ENCODE peak calls at places on chromosomes 4 and X, in eight cellular contexts. W is WTC11; L is T-helper 1 cell; H is naive thymus-derived CD8-positive, alpha-beta T cell; G is adipocyte; Y is EH; K is AML-193; B is MV-4-11. A is an unnamed sample.

GRCh38 chr4:3827616-3828492 is 61.7 kb downstream of the ADRA2C start:
- DNase-seq in W (no peak), L (no peak), H (no peak), G (peak), Y (peak), K (no peak), B (no peak), A (no peak)

GRCh38 chrX:7586126-7586525 is 256.8 kb upstream of the VCX start:
- DNase-seq in W (no peak), L (no peak), H (no peak), G (peak), Y (peak), K (peak), B (peak), A (no peak)

GRCh38 chr4:96602661-96603060 is 762.8 kb downstream of the PDHA2 start:
- DNase-seq in W (no peak), L (no peak), H (no peak), G (no peak), Y (no peak), K (no peak), B (no peak), A (no peak)

GRCh38 chr4:11228575-11228974 is 200.1 kb downstream of the HS3ST1 start:
- DNase-seq in W (no peak), L (no peak), H (no peak), G (no peak), Y (no peak), K (peak), B (peak), A (no peak)

GRCh38 chrX:100649550-100650356 is 5.8 kb downstream of the SRPX2 start:
- DNase-seq in W (peak), L (no peak), H (no peak), G (peak), Y (peak), K (no peak), B (peak), A (no peak)

GRCh38 chr4:158008551-158009218 is 164.1 kb downstream of the GASK1B start:
- DNase-seq in W (no peak), L (no peak), H (no peak), G (peak), Y (peak), K (no peak), B (no peak), A (no peak)

GRCh38 chrX:103396186-103396585 is 19.8 kb downstream of the BEX3 start:
- DNase-seq in W (no peak), L (no peak), H (no peak), G (peak), Y (peak), K (no peak), B (no peak), A (no peak)

GRCh38 chr4:106763044-106763443 is 273.1 kb downstream of the DKK2 start:
- DNase-seq in W (no peak), L (no peak), H (no peak), G (peak), Y (peak), K (no peak), B (no peak), A (no peak)

GRCh38 chr4:1599491-1600210 is 84.5 kb downstream of the FAM53A start:
- DNase-seq in W (no peak), L (no peak), H (no peak), G (no peak), Y (no peak), K (no peak), B (no peak), A (no peak)

GRCh38 chr4:108172231-108172779 is 3.6 kb upstream of the LEF1 start:
- DNase-seq in W (peak), L (peak), H (peak), G (no peak), Y (no peak), K (no peak), B (no peak), A (peak)

GRCh38 chr4:61628727-61629126 is 428.6 kb downstream of the ADGRL3 start:
- DNase-seq in W (no peak), L (no peak), H (no peak), G (no peak), Y (no peak), K (no peak), B (no peak), A (no peak)

GRCh38 chr4:168562021-168562691 is 65.3 kb downstream of the PALLD start:
- DNase-seq in W (no peak), L (no peak), H (no peak), G (peak), Y (peak), K (no peak), B (no peak), A (no peak)

GRCh38 chr4:184649971-184650855 is 675 bp downstream of the PRIMPOL start:
- DNase-seq in W (no peak), L (no peak), H (no peak), G (peak), Y (peak), K (peak), B (peak), A (no peak)

GRCh38 chrX:16171944-16172343 is 4.7 kb downstream of the MAGEB17 start:
- DNase-seq in W (no peak), L (no peak), H (no peak), G (no peak), Y (no peak), K (no peak), B (no peak), A (no peak)

GRCh38 chr4:110586137-110586850 is 36.6 kb downstream of the PITX2 start:
- DNase-seq in W (no peak), L (no peak), H (no peak), G (peak), Y (peak), K (peak), B (no peak), A (no peak)

GRCh38 chr4:76280488-76281441 is 25.8 kb upstream of the STBD1 start:
- DNase-seq in W (no peak), L (no peak), H (no peak), G (no peak), Y (no peak), K (no peak), B (no peak), A (no peak)

GRCh38 chr4:74378573-74378972 is 13.6 kb downstream of the EREG start:
- DNase-seq in W (no peak), L (no peak), H (no peak), G (no peak), Y (no peak), K (no peak), B (no peak), A (no peak)

GRCh38 chr4:129783596-129783995 is 687.6 kb downstream of the C4orf33 start:
- DNase-seq in W (no peak), L (no peak), H (no peak), G (no peak), Y (no peak), K (no peak), B (no peak), A (no peak)

GRCh38 chr4:4339504-4340085 is 47.3 kb upstream of the NSG1 start:
- DNase-seq in W (no peak), L (no peak), H (no peak), G (no peak), Y (no peak), K (no peak), B (no peak), A (no peak)

GRCh38 chr4:10593130-10593529 is 91.4 kb downstream of the CLNK start:
- DNase-seq in W (peak), L (no peak), H (no peak), G (no peak), Y (no peak), K (no peak), B (no peak), A (no peak)

GRCh38 chr4:151675366-151676060 is 85.3 kb downstream of the GATB start:
- DNase-seq in W (no peak), L (no peak), H (no peak), G (no peak), Y (no peak), K (no peak), B (no peak), A (no peak)

GRCh38 chr4:139656614-139657486 is 8.8 kb upstream of the MGST2 start:
- DNase-seq in W (peak), L (peak), H (peak), G (peak), Y (peak), K (peak), B (peak), A (peak)

GRCh38 chr4:675980-676870 is 1.9 kb downstream of the MYL5 start:
- DNase-seq in W (no peak), L (no peak), H (no peak), G (no peak), Y (no peak), K (no peak), B (no peak), A (no peak)

GRCh38 chrX:111447298-111447697 is 35.3 kb upstream of the DCX start:
- DNase-seq in W (peak), L (no peak), H (no peak), G (no peak), Y (no peak), K (no peak), B (peak), A (no peak)

GRCh38 chr4:104589264-104589868 is 94.7 kb upstream of the CXXC4 start:
- DNase-seq in W (no peak), L (no peak), H (no peak), G (no peak), Y (no peak), K (no peak), B (no peak), A (no peak)

GRCh38 chr4:140330311-140330900 is 43.0 kb upstream of the SCOC start:
- DNase-seq in W (no peak), L (no peak), H (no peak), G (peak), Y (peak), K (peak), B (peak), A (no peak)

GRCh38 chr4:2796261-2797187 is 3.6 kb downstream of the SH3BP2 start:
- DNase-seq in W (no peak), L (no peak), H (no peak), G (peak), Y (peak), K (no peak), B (no peak), A (no peak)

GRCh38 chr4:6199344-6199921 is 916 bp downstream of the JAKMIP1 start:
- DNase-seq in W (no peak), L (no peak), H (no peak), G (no peak), Y (no peak), K (no peak), B (no peak), A (no peak)

GRCh38 chrX:10972731-10973130 is 138.4 kb upstream of the HCCS start:
- DNase-seq in W (no peak), L (no peak), H (no peak), G (peak), Y (peak), K (no peak), B (no peak), A (no peak)

GRCh38 chr4:107977482-107977881 is 12.2 kb upstream of the HADH start:
- DNase-seq in W (no peak), L (no peak), H (no peak), G (no peak), Y (no peak), K (no peak), B (no peak), A (no peak)

GRCh38 chr4:126023946-126024345 is 709.2 kb downstream of the FAT4 start:
- DNase-seq in W (no peak), L (no peak), H (no peak), G (peak), Y (peak), K (no peak), B (no peak), A (no peak)